ENCODE peak calls at places on chromosomes 7 and 10, in five cellular contexts. One of them, this sample, is unnamed. For H3K4me1, the result is how much of the 10 kb centered on the place peaks cover.

GRCh38 chr7:116641551-116642153 is 30.3 kb upstream of the MET start:
- DNase-seq in ascending aorta: no peak
- DNase-seq in fibroblast of lung: no peak
- DNase-seq in mammary epithelial cell: no peak
- DNase-seq in neural progenitor cell: no peak
- DNase-seq in this sample: no peak

GRCh38 chr10:100065084-100065660 is 16.5 kb downstream of the CPN1 start:
- DNase-seq in fibroblast of lung: no peak
- DNase-seq in mammary epithelial cell: no peak
- DNase-seq in neural progenitor cell: peak
- DNase-seq in ascending aorta: no peak
- DNase-seq in this sample: no peak

GRCh38 chr7:25906003-25906402 is 246.0 kb upstream of the NFE2L3 start:
- DNase-seq in fibroblast of lung: no peak
- DNase-seq in mammary epithelial cell: no peak
- DNase-seq in ascending aorta: no peak
- DNase-seq in neural progenitor cell: no peak
- DNase-seq in this sample: no peak

GRCh38 chr7:128099204-128099671 is 68.0 kb upstream of the LRRC4 start:
- DNase-seq in ascending aorta: no peak
- DNase-seq in neural progenitor cell: no peak
- DNase-seq in mammary epithelial cell: peak
- DNase-seq in fibroblast of lung: peak
- DNase-seq in this sample: no peak

GRCh38 chr10:60937784-60938654 is 6.0 kb downstream of the RHOBTB1 start:
- DNase-seq in neural progenitor cell: no peak
- DNase-seq in mammary epithelial cell: no peak
- DNase-seq in fibroblast of lung: peak
- DNase-seq in ascending aorta: peak
- DNase-seq in this sample: no peak

GRCh38 chr10:5440206-5440605 is 27.8 kb downstream of the NET1 start:
- DNase-seq in neural progenitor cell: no peak
- DNase-seq in fibroblast of lung: no peak
- DNase-seq in ascending aorta: no peak
- DNase-seq in mammary epithelial cell: no peak
- DNase-seq in this sample: no peak

GRCh38 chr7:113639221-113639620 is 279.6 kb downstream of the PPP1R3A start:
- DNase-seq in neural progenitor cell: no peak
- DNase-seq in ascending aorta: no peak
- DNase-seq in fibroblast of lung: no peak
- DNase-seq in mammary epithelial cell: peak
- DNase-seq in this sample: no peak

GRCh38 chr10:108445746-108446145 is 1281.2 kb upstream of the SORCS1 start:
- DNase-seq in neural progenitor cell: no peak
- DNase-seq in fibroblast of lung: no peak
- DNase-seq in mammary epithelial cell: no peak
- DNase-seq in ascending aorta: no peak
- DNase-seq in this sample: no peak

GRCh38 chr7:115127399-115128021 is 205.6 kb downstream of the MDFIC start:
- DNase-seq in mammary epithelial cell: peak
- DNase-seq in fibroblast of lung: no peak
- DNase-seq in neural progenitor cell: no peak
- DNase-seq in ascending aorta: no peak
- DNase-seq in this sample: no peak

GRCh38 chr7:29426587-29426986 is 137.0 kb upstream of the PRR15 start:
- DNase-seq in neural progenitor cell: no peak
- DNase-seq in fibroblast of lung: no peak
- DNase-seq in ascending aorta: no peak
- DNase-seq in mammary epithelial cell: no peak
- DNase-seq in this sample: no peak

GRCh38 chr10:110843031-110843430 is 28.7 kb upstream of the PDCD4 start:
- DNase-seq in ascending aorta: no peak
- DNase-seq in neural progenitor cell: no peak
- DNase-seq in mammary epithelial cell: no peak
- DNase-seq in fibroblast of lung: no peak
- DNase-seq in this sample: no peak
- H3K4me1 ChIP-seq in ascending aorta: under half
- H3K4me1 ChIP-seq in neural progenitor cell: under half
- H3K4me1 ChIP-seq in mammary epithelial cell: under half
- H3K4me1 ChIP-seq in fibroblast of lung: under half
- H3K4me1 ChIP-seq in this sample: under half

GRCh38 chr10:90138844-90139243 is 437.5 kb downstream of the KIF20B start:
- DNase-seq in ascending aorta: no peak
- DNase-seq in fibroblast of lung: peak
- DNase-seq in mammary epithelial cell: no peak
- DNase-seq in neural progenitor cell: peak
- DNase-seq in this sample: no peak
- TF ChIP-seq CTCF in ascending aorta: no peak
- TF ChIP-seq CTCF in fibroblast of lung: peak
- TF ChIP-seq CTCF in mammary epithelial cell: peak
- TF ChIP-seq CTCF in neural progenitor cell: peak
- TF ChIP-seq CTCF in this sample: peak

GRCh38 chr10:119616879-119617580 is 20.3 kb upstream of the TIAL1 start:
- DNase-seq in ascending aorta: no peak
- DNase-seq in neural progenitor cell: no peak
- DNase-seq in mammary epithelial cell: no peak
- DNase-seq in fibroblast of lung: peak
- DNase-seq in this sample: no peak

GRCh38 chr10:119620241-119620753 is 23.5 kb upstream of the TIAL1 start:
- DNase-seq in mammary epithelial cell: peak
- DNase-seq in neural progenitor cell: no peak
- DNase-seq in fibroblast of lung: peak
- DNase-seq in ascending aorta: no peak
- DNase-seq in this sample: no peak

GRCh38 chr10:119620771-119621384 is 24.1 kb upstream of the TIAL1 start:
- DNase-seq in fibroblast of lung: no peak
- DNase-seq in ascending aorta: no peak
- DNase-seq in neural progenitor cell: no peak
- DNase-seq in mammary epithelial cell: no peak
- DNase-seq in this sample: no peak

GRCh38 chr10:119614686-119615085 is 17.9 kb upstream of the TIAL1 start:
- DNase-seq in neural progenitor cell: no peak
- DNase-seq in fibroblast of lung: no peak
- DNase-seq in ascending aorta: peak
- DNase-seq in mammary epithelial cell: no peak
- DNase-seq in this sample: no peak

GRCh38 chr10:119619215-119619614 is 22.5 kb upstream of the TIAL1 start:
- DNase-seq in ascending aorta: no peak
- DNase-seq in mammary epithelial cell: no peak
- DNase-seq in fibroblast of lung: no peak
- DNase-seq in neural progenitor cell: no peak
- DNase-seq in this sample: no peak
- H3K4me1 ChIP-seq in ascending aorta: under half
- H3K4me1 ChIP-seq in mammary epithelial cell: under half
- H3K4me1 ChIP-seq in fibroblast of lung: under half
- H3K4me1 ChIP-seq in neural progenitor cell: under half
- H3K4me1 ChIP-seq in this sample: under half

DNA sequence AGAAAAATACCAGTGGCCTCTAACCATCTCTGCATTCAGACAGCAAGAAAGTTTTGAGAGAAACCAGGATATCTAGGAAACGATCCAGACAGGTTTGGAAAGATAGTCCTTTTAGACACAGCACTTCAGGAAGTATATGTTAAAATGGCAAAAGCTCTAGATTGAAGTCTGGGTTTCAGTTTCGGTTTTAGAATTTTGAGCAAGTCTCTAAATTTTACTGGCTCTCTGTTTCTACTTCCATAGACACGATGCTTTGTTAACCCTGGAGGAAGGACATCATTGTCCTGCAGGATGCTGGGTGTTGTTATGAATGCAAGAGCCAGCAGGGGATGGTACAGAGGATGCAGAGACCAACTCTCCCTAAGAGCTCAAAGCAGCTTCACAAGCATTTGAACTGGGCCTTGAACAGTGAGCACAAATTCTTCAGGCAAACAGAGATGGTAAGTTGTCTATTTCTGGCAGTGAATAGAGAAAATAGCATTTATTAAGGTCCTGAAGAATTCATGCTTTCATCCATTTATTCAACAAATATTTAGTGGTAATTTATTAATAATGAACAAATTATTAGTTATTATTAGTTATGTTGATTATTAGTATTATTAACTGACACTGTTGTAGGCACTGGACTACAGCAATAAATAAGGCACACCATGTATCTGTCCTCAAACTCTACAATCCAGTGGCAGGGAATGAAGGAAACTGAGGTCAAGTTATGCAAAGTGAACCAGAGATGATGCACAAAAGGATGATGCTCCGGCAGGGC is 152.7 kb upstream of the NRP1 start:
- DNase-seq in mammary epithelial cell: no peak
- DNase-seq in ascending aorta: no peak
- DNase-seq in neural progenitor cell: peak
- DNase-seq in fibroblast of lung: peak
- DNase-seq in this sample: no peak
- TF ChIP-seq CTCF in mammary epithelial cell: peak
- TF ChIP-seq CTCF in ascending aorta: no peak
- TF ChIP-seq CTCF in neural progenitor cell: no peak
- TF ChIP-seq CTCF in fibroblast of lung: peak
- TF ChIP-seq CTCF in this sample: no peak

GRCh38 chr10:37816290-37816689 is 41.1 kb downstream of the ZNF248 start:
- DNase-seq in neural progenitor cell: no peak
- DNase-seq in ascending aorta: no peak
- DNase-seq in fibroblast of lung: no peak
- DNase-seq in mammary epithelial cell: no peak
- DNase-seq in this sample: no peak
- H3K4me1 ChIP-seq in neural progenitor cell: under half
- H3K4me1 ChIP-seq in ascending aorta: under half
- H3K4me1 ChIP-seq in fibroblast of lung: under half
- H3K4me1 ChIP-seq in mammary epithelial cell: under half
- H3K4me1 ChIP-seq in this sample: under half

GRCh38 chr10:48745662-48746245 is 61.1 kb downstream of the WDFY4 start:
- DNase-seq in neural progenitor cell: peak
- DNase-seq in ascending aorta: no peak
- DNase-seq in mammary epithelial cell: no peak
- DNase-seq in fibroblast of lung: no peak
- DNase-seq in this sample: no peak
- TF ChIP-seq CTCF in neural progenitor cell: peak
- TF ChIP-seq CTCF in ascending aorta: no peak
- TF ChIP-seq CTCF in mammary epithelial cell: peak
- TF ChIP-seq CTCF in fibroblast of lung: no peak
- TF ChIP-seq CTCF in this sample: no peak

GRCh38 chr7:140060788-140061606 is 1.8 kb downstream of the PARP12 start:
- DNase-seq in mammary epithelial cell: no peak
- DNase-seq in neural progenitor cell: no peak
- DNase-seq in fibroblast of lung: peak
- DNase-seq in ascending aorta: no peak
- DNase-seq in this sample: no peak
- H3K4me1 ChIP-seq in mammary epithelial cell: under half
- H3K4me1 ChIP-seq in neural progenitor cell: under half
- H3K4me1 ChIP-seq in fibroblast of lung: under half
- H3K4me1 ChIP-seq in ascending aorta: under half
- H3K4me1 ChIP-seq in this sample: under half

This sample was measured in esophagus squamous epithelium.